ENCODE peak calls at places on chromosomes 13 and 19, in four cellular contexts. One of them, this sample, is unnamed.

GRCh38 chr19:18340237-18340989 is at the start of gene PGPEP1:
- DNase-seq in A549: no peak
- DNase-seq in ovary: peak; percentile 66
- DNase-seq in HCT116: no peak
- DNase-seq in this sample: peak; percentile 80

GRCh38 chr19:5355076-5355475 is 14.5 kb upstream of the PTPRS start:
- DNase-seq in ovary: no peak
- DNase-seq in A549: no peak
- DNase-seq in HCT116: no peak
- DNase-seq in this sample: no peak

GRCh38 chr19:41882568-41883462 is at the start of gene ARHGEF1:
- DNase-seq in A549: peak; percentile 90
- DNase-seq in ovary: peak; percentile 49
- DNase-seq in HCT116: no peak
- DNase-seq in this sample: peak; percentile 62

GRCh38 chr19:2127758-2128157 is 23.6 kb downstream of the AP3D1 start:
- DNase-seq in ovary: no peak
- DNase-seq in A549: no peak
- DNase-seq in HCT116: no peak
- DNase-seq in this sample: no peak

GRCh38 chr19:39083983-39084731 is at the start of gene ACP7:
- DNase-seq in ovary: no peak
- DNase-seq in A549: no peak
- DNase-seq in HCT116: no peak
- DNase-seq in this sample: no peak

GRCh38 chr13:28318418-28318995 is 176.4 kb downstream of the FLT1 start:
- DNase-seq in ovary: no peak
- DNase-seq in A549: no peak
- DNase-seq in HCT116: no peak
- DNase-seq in this sample: no peak

GRCh38 chr13:73938375-73939070 is 195.7 kb downstream of the KLF12 start:
- DNase-seq in A549: peak; percentile 5
- DNase-seq in ovary: no peak
- DNase-seq in HCT116: peak; percentile 18
- DNase-seq in this sample: no peak

GRCh38 chr13:35704331-35704730 is 227.8 kb upstream of the MAB21L1 start:
- DNase-seq in A549: no peak
- DNase-seq in ovary: no peak
- DNase-seq in HCT116: no peak
- DNase-seq in this sample: no peak

GRCh38 chr19:9834726-9835506 is at the start of gene PIN1:
- DNase-seq in HCT116: peak; percentile 95
- DNase-seq in A549: peak; percentile 88
- DNase-seq in ovary: peak; percentile 98
- DNase-seq in this sample: peak; percentile 100
- TF ChIP-seq POLR2A in HCT116: no peak
- TF ChIP-seq POLR2A in A549: peak; percentile 61
- TF ChIP-seq POLR2A in ovary: no peak
- TF ChIP-seq POLR2A in this sample: no peak

GRCh38 chr19:3369337-3370213 is 3.2 kb downstream of the NFIC start:
- DNase-seq in ovary: peak; percentile 58
- DNase-seq in HCT116: no peak
- DNase-seq in A549: no peak
- DNase-seq in this sample: peak; percentile 72
- TF ChIP-seq POLR2A in ovary: peak; percentile 25
- TF ChIP-seq POLR2A in HCT116: no peak
- TF ChIP-seq POLR2A in A549: no peak
- TF ChIP-seq POLR2A in this sample: no peak

DNA sequence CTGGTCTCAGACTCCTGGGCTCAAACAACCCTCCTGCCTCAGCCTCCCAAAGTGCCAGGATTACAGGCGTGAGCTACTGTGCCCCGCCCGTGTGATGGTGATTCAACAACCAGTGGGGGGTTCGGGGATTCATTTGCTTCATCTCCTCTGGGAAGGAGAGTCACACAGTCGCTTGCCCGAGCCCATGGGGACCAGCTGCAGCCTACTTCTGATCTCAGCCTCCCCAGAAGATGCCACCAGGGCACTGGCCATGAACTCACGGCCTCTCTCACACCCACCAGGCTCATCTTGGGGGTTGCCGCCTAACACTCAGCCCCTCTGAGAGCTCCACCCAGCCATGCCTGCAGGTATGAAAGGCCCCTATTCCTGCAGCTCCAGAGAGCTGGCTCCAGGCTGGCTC is 6.8 kb downstream of the TOMM40 start:
- DNase-seq in ovary: no peak
- DNase-seq in A549: no peak
- DNase-seq in HCT116: no peak
- DNase-seq in this sample: no peak
- TF ChIP-seq POLR2A in ovary: no peak
- TF ChIP-seq POLR2A in A549: no peak
- TF ChIP-seq POLR2A in HCT116: no peak
- TF ChIP-seq POLR2A in this sample: no peak

GRCh38 chr19:45471866-45472556 is 4.2 kb downstream of the FOSB start:
- DNase-seq in A549: no peak
- DNase-seq in ovary: no peak
- DNase-seq in HCT116: no peak
- DNase-seq in this sample: no peak

GRCh38 chr19:45474941-45475516 is 7.2 kb downstream of the FOSB start:
- DNase-seq in A549: no peak
- DNase-seq in HCT116: no peak
- DNase-seq in ovary: no peak
- DNase-seq in this sample: no peak

GRCh38 chr19:45472557-45473365 is 5.0 kb downstream of the FOSB start:
- DNase-seq in HCT116: no peak
- DNase-seq in ovary: no peak
- DNase-seq in A549: no peak
- DNase-seq in this sample: no peak

GRCh38 chr19:45474191-45474940 is 6.6 kb downstream of the FOSB start:
- DNase-seq in ovary: no peak
- DNase-seq in HCT116: no peak
- DNase-seq in A549: no peak
- DNase-seq in this sample: no peak

DNA sequence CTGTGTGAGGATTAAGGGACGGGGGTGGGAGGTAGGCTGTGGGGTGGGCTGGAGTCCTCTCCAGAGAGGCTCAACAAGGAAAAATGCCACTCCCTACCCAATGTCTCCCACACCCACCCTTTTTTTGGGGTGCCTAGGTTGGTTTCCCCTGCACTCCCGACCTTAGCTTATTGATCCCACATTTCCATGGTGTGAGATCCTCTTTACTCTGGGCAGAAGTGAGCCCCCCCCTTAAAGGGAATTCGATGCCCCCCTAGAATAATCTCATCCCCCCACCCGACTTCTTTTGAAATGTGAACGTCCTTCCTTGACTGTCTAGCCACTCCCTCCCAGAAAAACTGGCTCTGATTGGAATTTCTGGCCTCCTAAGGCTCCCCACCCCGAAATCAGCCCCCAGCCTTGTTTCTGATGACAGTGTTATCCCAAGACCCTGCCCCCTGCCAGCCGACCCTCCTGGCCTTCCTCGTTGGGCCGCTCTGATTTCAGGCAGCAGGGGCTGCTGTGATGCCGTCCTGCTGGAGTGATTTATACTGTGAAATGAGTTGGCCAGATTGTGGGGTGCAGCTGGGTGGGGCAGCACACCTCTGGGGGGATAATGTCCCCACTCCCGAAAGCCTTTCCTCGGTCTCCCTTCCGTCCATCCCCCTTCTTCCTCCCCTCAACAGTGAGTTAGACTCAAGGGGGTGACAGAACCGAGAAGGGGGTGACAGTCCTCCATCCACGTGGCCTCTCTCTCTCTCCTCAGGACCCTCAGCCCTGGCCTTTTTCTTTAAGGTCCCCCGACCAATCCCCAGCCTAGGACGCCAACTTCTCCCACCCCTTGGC is 5.8 kb downstream of the FOSB start:
- DNase-seq in ovary: no peak
- DNase-seq in HCT116: no peak
- DNase-seq in A549: no peak
- DNase-seq in this sample: no peak
- TF ChIP-seq POLR2A in ovary: peak; percentile 42
- TF ChIP-seq POLR2A in HCT116: no peak
- TF ChIP-seq POLR2A in A549: no peak
- TF ChIP-seq POLR2A in this sample: no peak

This sample was measured in stomach.